ENCODE peak calls at places on chromosomes 12 and 14, in four cellular contexts. M is cardiac muscle cell; E is cardiac fibroblast; D is CD8-positive, alpha-beta T cell. K is an unnamed sample.

GRCh38 chr14:104724407-104724980 is 465 bp downstream of the ADSS1 start:
- DNase-seq in D (no peak), M (no peak), E (no peak), K (peak; percentile 52)

GRCh38 chr14:89304972-89305703 is 111.9 kb downstream of the FOXN3 start:
- DNase-seq in D (no peak), E (peak; percentile 74), M (peak; percentile 85), K (peak; percentile 22)

GRCh38 chr12:2258035-2258434 is 205.2 kb downstream of the CACNA1C start:
- DNase-seq in D (no peak), M (peak; percentile 79), E (peak; percentile 67), K (no peak)

GRCh38 chr14:61271552-61271951 is 9.6 kb downstream of the TMEM30B start:
- DNase-seq in D (no peak), E (no peak), M (no peak), K (no peak)

GRCh38 chr14:65966188-65966587 is 520.0 kb upstream of the CCDC196 start:
- DNase-seq in E (no peak), D (no peak), M (no peak), K (no peak)

GRCh38 chr12:89833337-89834252 is 125.0 kb upstream of the ATP2B1 start:
- DNase-seq in D (no peak), M (no peak), E (no peak), K (no peak)

GRCh38 chr14:93073833-93074769 is 41.6 kb downstream of the ITPK1 start:
- DNase-seq in M (peak; percentile 70), D (no peak), E (peak; percentile 69), K (no peak)

GRCh38 chr12:66375560-66375959 is 73.3 kb downstream of the HELB start:
- DNase-seq in M (no peak), E (no peak), D (no peak), K (no peak)

GRCh38 chr12:51323317-51323960 is 535 bp downstream of the BIN2 start:
- DNase-seq in E (no peak), D (peak; percentile 48), M (no peak), K (no peak)

GRCh38 chr14:96582995-96583394 is 80.8 kb downstream of the PAPOLA start:
- DNase-seq in D (no peak), E (no peak), M (no peak), K (no peak)

GRCh38 chr12:132194056-132194455 is 49.8 kb downstream of the NOC4L start:
- DNase-seq in M (no peak), D (no peak), E (peak; percentile 19), K (no peak)

GRCh38 chr14:63760014-63760413 is 32.1 kb upstream of the SGPP1 start:
- DNase-seq in D (no peak), E (no peak), M (no peak), K (no peak)
- H3K4me3 ChIP-seq in D (no peak overlapping the region), E (no peak overlapping the region), M (no peak overlapping the region), K (no peak overlapping the region)

GRCh38 chr12:48119834-48120195 is 651 bp downstream of the PFKM start:
- DNase-seq in D (no peak), M (no peak), E (no peak), K (no peak)
- H3K4me3 ChIP-seq in D (peak overlapping the region; percentile 67), M (peak overlapping the region; percentile 81), E (peak overlapping the region; percentile 89), K (peak overlapping the region; percentile 71)

DNA sequence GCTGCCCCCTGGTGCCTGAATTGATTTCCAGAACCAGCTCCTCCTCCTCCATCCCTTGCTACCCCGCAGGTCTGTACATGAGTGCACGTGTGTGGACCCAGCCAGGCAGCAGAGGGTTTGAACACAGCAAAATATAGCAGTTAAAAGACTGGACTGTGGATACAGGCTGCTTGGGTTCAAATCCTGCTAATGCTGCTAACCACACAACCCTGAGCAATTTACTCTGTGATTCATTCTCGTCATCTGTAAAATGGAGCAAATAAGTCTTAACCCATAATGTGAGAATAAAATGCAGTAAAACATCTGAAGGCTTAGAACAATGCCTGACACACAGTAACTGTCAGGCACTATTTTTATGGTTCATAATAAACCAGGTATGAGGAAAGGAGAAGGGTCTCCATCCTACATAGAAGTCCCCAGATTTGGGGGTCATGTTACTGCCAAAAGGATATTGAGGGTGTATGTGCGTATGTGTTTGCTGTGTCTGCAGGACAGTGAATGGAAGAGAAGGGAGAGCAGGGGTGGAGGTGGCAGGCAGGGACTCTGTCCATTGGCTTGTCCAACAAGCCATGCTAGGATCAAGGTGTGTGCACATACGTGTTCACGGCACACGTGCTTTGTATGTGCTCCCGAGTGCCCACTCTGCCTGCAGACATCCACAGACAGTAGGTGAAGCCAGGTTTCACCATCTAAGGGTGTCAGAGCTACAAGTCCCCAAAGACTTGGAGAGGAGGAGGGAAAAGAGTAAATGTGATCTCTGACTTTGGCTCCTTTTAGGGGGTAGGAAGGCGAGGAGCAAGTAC is 1.5 kb upstream of the STAT6 start:
- DNase-seq in E (no peak), D (no peak), M (no peak), K (no peak)
- H3K4me3 ChIP-seq in E (peak overlapping the region; percentile 20), D (peak overlapping the region; percentile 100), M (peak overlapping the region; percentile 31), K (peak overlapping the region; percentile 61)

DNA sequence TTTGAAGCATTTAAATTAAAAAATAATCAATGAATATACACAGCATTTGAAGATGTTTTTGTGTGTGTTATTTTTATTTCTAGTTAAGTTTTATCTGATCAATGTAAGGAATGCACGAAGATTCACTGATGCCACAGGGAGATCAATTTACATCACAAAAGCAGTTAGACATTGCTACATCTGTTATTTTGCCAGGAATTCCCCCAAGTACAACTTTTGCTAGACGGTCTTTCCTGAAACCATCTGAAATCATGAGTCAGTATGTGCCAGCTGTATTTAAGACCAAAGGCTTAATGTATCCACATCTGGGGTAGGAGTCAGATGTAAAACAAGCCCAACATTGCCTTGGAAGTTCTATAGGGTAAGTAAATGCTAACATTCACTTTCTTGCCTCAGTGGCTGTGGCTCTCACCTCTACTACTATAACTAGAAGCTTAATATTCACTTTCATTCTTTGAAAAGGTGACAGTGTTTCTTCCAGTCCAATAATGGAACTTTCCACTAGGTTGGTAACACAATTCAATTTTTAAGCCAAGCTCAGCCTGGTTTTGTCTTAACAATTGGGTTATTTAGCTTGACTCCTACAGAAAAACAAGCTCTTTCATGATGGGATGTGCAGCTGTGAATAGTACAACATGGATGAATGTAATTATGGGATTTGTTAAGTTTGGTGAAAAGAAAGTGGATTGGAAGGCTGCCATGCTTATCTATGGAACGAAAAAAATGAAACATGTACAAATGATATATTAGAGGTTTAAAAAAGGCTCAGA is 385.4 kb upstream of the TMEM132C start:
- DNase-seq in M (no peak), D (no peak), E (no peak), K (no peak)
- H3K4me3 ChIP-seq in M (no peak overlapping the region), D (no peak overlapping the region), E (no peak overlapping the region), K (no peak overlapping the region)

GRCh38 chr12:46207644-46208043 is 61.2 kb downstream of the SLC38A1 start:
- DNase-seq in D (no peak), M (no peak), E (no peak), K (no peak)

GRCh38 chr12:46205293-46205692 is 63.5 kb downstream of the SLC38A1 start:
- DNase-seq in M (peak; percentile 50), E (peak; percentile 28), D (no peak), K (no peak)

GRCh38 chr12:46208370-46208769 is 60.5 kb downstream of the SLC38A1 start:
- DNase-seq in E (no peak), M (no peak), D (no peak), K (no peak)

GRCh38 chr12:46209165-46209564 is 59.7 kb downstream of the SLC38A1 start:
- DNase-seq in E (peak; percentile 61), M (no peak), D (no peak), K (no peak)

DNA sequence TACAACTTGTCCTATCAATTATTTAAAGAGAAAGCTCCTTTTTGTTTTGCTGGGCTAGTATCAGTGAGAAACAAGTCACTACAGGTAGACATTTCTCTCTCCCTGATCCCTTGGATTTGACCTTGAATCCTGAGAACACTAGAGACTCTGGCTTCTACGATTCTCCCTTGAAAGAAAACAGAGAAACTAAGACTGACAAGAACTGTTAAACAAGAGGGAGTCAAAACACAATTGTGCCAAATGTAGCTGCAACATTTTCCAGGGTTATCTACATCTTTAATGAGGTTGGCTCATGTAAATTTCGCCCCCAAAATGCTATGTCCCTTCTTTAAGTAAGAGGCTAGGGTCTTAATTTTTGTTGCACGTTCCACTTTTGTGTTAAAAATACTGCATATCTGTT is 62.4 kb downstream of the SLC38A1 start:
- DNase-seq in E (no peak), M (no peak), D (no peak), K (no peak)
- H3K4me3 ChIP-seq in E (no peak overlapping the region), M (no peak overlapping the region), D (no peak overlapping the region), K (no peak overlapping the region)

DNA sequence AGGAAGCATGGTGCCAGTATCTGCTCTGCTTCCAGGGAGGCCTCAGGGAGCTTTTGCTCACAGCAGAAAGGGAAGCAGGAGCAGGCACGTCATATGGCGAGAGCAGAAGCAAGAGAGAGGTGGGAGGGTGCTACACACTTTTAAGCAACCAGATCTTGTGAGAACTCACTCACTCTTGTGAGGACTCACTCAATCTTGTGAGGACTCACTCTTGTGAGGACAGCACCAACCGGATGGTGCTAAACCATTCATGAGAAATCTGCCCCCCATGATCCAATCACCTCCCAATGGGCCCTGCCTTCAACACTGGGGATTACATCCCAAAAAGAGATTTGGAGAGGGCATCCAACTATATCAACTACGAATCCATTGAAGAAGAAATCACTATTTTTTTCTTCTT is 34.3 kb upstream of the LMNTD1 start:
- DNase-seq in M (no peak), D (no peak), E (no peak), K (no peak)
- H3K4me3 ChIP-seq in M (no peak overlapping the region), D (no peak overlapping the region), E (no peak overlapping the region), K (no peak overlapping the region)